ENCODE peak calls at places on chromosomes 3 and 15, in five cellular contexts. Q is astrocyte of the cerebellum, U is stomach, J is WERI-Rb-1, A is mucosa of descending colon. E is an unnamed sample.

GRCh38 chr3:143465638-143466037 is 346.1 kb downstream of the CHST2 start:
- DNase-seq in Q (no peak), U (no peak), J (no peak), A (no peak), E (no peak)

GRCh38 chr3:197534348-197534725 is 21.4 kb downstream of the BDH1 start:
- DNase-seq in Q (no peak), U (no peak), J (no peak), A (no peak), E (no peak)

GRCh38 chr15:78080088-78080460 is 2.6 kb upstream of the TBC1D2B start:
- DNase-seq in Q (no peak), U (no peak), J (no peak), A (no peak), E (no peak)

GRCh38 chr3:58386966-58387365 is 46.7 kb downstream of the PDHB start:
- DNase-seq in Q (no peak), U (peak), J (no peak), A (peak), E (peak)

GRCh38 chr15:22884344-22884743 is 45.9 kb downstream of the NIPA2 start:
- DNase-seq in Q (no peak), U (no peak), J (peak), A (peak), E (no peak)

GRCh38 chr15:32818758-32819405 is 101.1 kb downstream of the GREM1 start:
- DNase-seq in Q (peak), U (no peak), J (peak), A (no peak), E (no peak)

GRCh38 chr15:97143847-97144711 is 813.6 kb downstream of the NR2F2 start:
- DNase-seq in Q (no peak), U (no peak), J (no peak), A (no peak), E (no peak)

GRCh38 chr3:135050536-135050935 is 255.5 kb downstream of the EPHB1 start:
- DNase-seq in Q (no peak), U (no peak), J (no peak), A (no peak), E (no peak)

GRCh38 chr15:60350121-60350520 is 47.7 kb downstream of the ANXA2 start:
- DNase-seq in Q (no peak), U (no peak), J (no peak), A (no peak), E (no peak)

GRCh38 chr3:164940737-164941136 is 137.6 kb downstream of the SI start:
- DNase-seq in Q (peak), U (no peak), J (no peak), A (no peak), E (peak)

GRCh38 chr3:194339356-194339755 is 11.8 kb downstream of the CPN2 start:
- DNase-seq in Q (no peak), U (no peak), J (no peak), A (no peak), E (no peak)
- TF ChIP-seq CTCF in Q (peak), U (no peak), J (peak), A (no peak), E (peak)

DNA sequence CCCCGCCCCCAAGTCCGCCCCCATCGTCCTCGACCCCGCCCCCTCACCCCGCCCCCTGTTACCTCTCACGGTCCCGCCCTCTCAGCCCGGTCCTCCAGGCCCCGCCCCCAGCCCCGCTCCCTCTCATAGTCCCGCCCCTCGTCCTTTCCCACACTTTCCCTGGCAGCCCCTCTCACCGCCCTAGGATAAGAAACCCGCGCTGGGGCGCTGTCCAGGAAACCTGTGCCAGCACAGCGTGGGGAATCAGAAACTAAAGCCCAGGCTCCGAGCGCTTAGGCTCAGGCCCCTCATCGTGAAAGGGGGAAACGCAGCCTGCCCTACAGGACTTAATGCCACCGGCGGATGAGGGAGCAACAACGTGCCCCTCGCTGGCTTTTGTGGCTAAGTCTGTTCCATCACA is 20.9 kb downstream of the TRPM1 start:
- DNase-seq in Q (no peak), U (peak), J (no peak), A (peak), E (peak)
- H3K4me3 ChIP-seq in Q (peak), U (peak), J (no peak), A (no peak), E (peak)

DNA sequence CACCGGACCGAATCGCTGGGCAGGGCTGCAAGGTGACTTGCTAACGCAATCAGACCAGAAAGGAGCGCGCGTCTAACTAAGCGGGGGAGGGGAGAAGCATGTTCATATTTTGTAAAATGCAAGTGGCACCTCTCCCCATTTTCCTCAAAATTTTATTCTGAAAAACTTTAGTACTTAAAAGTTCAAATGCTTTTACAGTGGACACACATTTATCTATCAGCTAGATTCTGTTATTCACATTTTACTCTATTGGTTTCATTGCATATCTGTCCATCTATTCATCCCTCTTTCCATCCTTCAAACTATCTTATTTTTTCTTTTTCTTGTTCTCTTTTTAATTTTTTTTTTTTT is 46.1 kb upstream of the KLHL25 start:
- DNase-seq in Q (no peak), U (no peak), J (no peak), A (no peak), E (no peak)
- TF ChIP-seq CTCF in Q (no peak), U (no peak), J (no peak), A (no peak), E (no peak)

DNA sequence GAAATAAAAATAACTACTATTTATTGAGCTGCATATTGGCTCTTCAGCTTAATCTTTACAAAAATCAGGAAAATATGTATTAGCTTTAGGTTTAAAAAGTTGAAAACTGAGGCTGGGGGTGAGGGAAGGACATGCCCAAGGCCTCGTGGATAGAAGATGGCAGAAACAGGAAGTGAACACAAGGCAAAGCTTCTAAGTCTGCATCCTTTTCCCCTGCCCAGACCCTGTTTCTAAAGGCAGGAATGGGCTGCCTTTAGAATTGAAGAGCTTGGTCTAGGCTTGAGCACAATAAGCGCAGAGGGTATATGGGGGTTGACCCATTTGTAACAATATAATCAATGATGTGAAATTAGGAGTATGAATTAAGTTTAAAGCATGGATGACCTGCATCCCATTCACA is 6.1 kb downstream of the CLDN18 start:
- DNase-seq in Q (no peak), U (no peak), J (no peak), A (no peak), E (no peak)
- H3K4me3 ChIP-seq in Q (no peak), U (no peak), J (no peak), A (no peak), E (no peak)

DNA sequence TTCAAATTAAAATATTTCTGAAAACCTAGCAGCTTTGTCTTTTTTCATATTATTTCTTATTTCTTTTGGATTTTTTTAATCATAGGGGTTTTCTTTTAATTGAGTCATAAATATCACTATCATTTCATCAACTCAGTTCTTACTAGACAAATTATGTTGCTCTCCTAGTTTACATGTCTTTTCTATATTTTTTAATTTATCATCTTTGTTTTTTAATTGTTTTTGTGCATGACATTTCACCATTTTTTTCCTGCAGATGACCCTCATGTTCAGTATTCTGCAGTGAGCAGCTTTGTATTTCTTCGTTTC is 89.9 kb downstream of the RASA2 start:
- DNase-seq in Q (no peak), U (no peak), J (no peak), A (no peak), E (no peak)
- TF ChIP-seq CTCF in Q (no peak), U (no peak), J (no peak), A (no peak), E (no peak)

GRCh38 chr15:85582076-85582718 is 201.8 kb downstream of the AKAP13 start:
- DNase-seq in Q (no peak), U (peak), J (no peak), A (peak), E (no peak)
- H3K4me3 ChIP-seq in Q (no peak), U (peak), J (no peak), A (peak), E (no peak)

DNA sequence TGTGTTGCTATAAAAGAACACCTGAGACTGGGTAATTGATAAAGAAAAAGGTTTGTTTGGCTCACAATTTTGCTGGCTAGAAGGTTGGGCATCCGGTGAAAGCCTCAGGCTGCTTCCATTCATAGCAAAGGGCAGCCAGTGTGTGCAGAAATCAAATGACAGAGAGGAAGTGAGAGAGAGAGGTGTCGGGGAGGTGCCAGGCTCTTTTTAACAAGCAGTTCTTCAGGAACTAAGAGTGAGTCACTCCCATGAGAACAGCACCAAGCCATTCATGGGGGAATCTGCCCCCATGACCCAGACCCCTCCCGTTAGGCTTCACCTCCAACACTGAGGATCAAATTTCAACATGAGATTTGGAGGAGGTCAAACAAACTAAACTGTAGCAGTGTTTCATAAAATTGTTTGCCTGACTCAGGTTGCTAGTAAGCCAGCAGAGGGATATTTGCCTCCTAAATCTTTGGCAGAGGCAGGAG is 4.5 kb upstream of the PARP15 start:
- DNase-seq in Q (no peak), U (peak), J (no peak), A (peak), E (peak)
- TF ChIP-seq CTCF in Q (no peak), U (no peak), J (no peak), A (no peak), E (no peak)

DNA sequence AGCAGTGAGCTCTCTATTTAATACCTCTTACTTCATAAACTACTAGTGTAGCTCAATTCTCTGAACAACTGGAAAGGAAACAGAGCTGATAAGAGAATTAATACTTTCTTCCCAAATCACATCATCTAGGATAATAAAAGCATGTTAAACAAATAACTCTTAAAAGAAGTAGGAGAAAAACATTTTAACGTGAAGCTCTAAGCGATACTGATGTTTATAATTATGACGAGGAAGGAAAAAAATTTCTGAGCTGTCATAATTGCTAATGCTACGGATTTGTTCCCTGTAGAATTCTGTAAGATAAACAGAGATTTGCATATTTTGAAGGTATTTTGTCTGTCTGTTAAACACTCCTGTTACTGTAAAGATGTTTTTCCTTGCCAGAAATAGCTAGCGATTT is 358.2 kb downstream of the FOXP1 start:
- DNase-seq in Q (no peak), U (no peak), J (no peak), A (no peak), E (no peak)
- H3K4me3 ChIP-seq in Q (no peak), U (peak), J (no peak), A (no peak), E (no peak)

DNA sequence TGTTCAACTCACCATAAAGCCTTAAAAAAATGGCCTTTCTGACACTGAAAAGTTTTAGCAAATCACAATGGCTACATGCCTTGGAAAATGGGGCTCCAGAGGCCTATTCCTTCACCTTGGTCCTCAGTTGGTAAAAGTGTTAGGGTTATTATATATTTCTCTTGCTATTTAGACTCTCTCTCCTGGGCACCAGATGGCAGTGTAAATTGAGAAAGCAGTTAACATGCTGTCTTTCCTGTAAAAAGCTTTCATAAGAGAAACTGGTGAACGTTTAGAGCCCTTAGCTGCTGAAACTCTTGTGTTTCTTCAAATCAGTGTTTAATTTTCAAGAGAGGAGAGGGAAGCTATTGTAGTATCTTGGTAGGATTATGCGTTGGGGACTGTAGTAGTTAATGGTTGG is 89.9 kb downstream of the LRTM1 start:
- DNase-seq in Q (no peak), U (no peak), J (no peak), A (peak), E (no peak)
- TF ChIP-seq CTCF in Q (peak), U (no peak), J (peak), A (no peak), E (peak)

E was measured in retinal pigment epithelial cell.